ENCODE peak calls at places on chromosomes 5 and 9, in four cellular contexts. K is foreskin fibroblast; P is neuronal stem cell; Q is CD4-positive, alpha-beta T cell. M is an unnamed sample.

GRCh38 chr5:37871023-37871815 is 31.4 kb upstream of the GDNF start:
- DNase-seq in K (peak), P (no peak), Q (no peak), M (no peak)

GRCh38 chr9:94805585-94805984 is 79.1 kb downstream of the AOPEP start:
- DNase-seq in K (peak), P (no peak), Q (no peak), M (no peak)

GRCh38 chr5:172777381-172778222 is 6.6 kb upstream of the DUSP1 start:
- DNase-seq in K (peak), P (no peak), Q (peak), M (peak)

GRCh38 chr9:113536483-113537226 is 73.1 kb downstream of the RGS3 start:
- DNase-seq in K (no peak), P (peak), Q (no peak), M (no peak)

GRCh38 chr9:126625329-126626116 is 11.8 kb downstream of the LMX1B start:
- DNase-seq in K (no peak), P (no peak), Q (no peak), M (no peak)

GRCh38 chr5:78746990-78747389 is 98.4 kb upstream of the LHFPL2 start:
- DNase-seq in K (no peak), P (no peak), Q (no peak), M (no peak)

GRCh38 chr9:21027295-21027694 is 4.1 kb downstream of the HACD4 start:
- DNase-seq in K (peak), P (no peak), Q (no peak), M (no peak)

GRCh38 chr9:95981741-95982390 is 106.4 kb downstream of the ERCC6L2 start:
- DNase-seq in K (no peak), P (peak), Q (no peak), M (no peak)

GRCh38 chr5:160869962-160870521 is 18.0 kb upstream of the ATP10B start:
- DNase-seq in K (no peak), P (no peak), Q (no peak), M (no peak)

GRCh38 chr5:135439426-135440205 is 7.5 kb downstream of the DCANP1 start:
- DNase-seq in K (no peak), P (no peak), Q (no peak), M (no peak)

GRCh38 chr9:132826131-132826530 is 52.0 kb downstream of the AK8 start:
- DNase-seq in K (no peak), P (no peak), Q (no peak), M (no peak)

GRCh38 chr9:101791938-101792337 is 53.5 kb upstream of the GRIN3A start:
- DNase-seq in K (no peak), P (peak), Q (no peak), M (no peak)

GRCh38 chr9:28053378-28053777 is 480.1 kb upstream of the C9orf72 start:
- DNase-seq in K (no peak), P (no peak), Q (no peak), M (no peak)

GRCh38 chr9:111531716-111532115 is 6.7 kb downstream of the ZNF483 start:
- DNase-seq in K (no peak), P (no peak), Q (no peak), M (no peak)

GRCh38 chr5:74595143-74595915 is 45.2 kb downstream of the ENC1 start:
- DNase-seq in K (no peak), P (no peak), Q (no peak), M (no peak)

GRCh38 chr9:83937861-83938455 is 16.7 kb upstream of the KIF27 start:
- DNase-seq in K (peak), P (peak), Q (no peak), M (no peak)

GRCh38 chr5:12392246-12392645 is 488.0 kb upstream of the CTNND2 start:
- DNase-seq in K (no peak), P (no peak), Q (no peak), M (no peak)